ENCODE peak calls at places on chromosomes 13 and 19, in nine cellular contexts. P, C, B, Z, M, O, S, G and U are unnamed samples.

GRCh38 chr19:18647807-18648206 is 11.0 kb downstream of the KLHL26 start:
- DNase-seq in P (no peak), C (no peak), B (no peak), Z (no peak), M (no peak), O (no peak), S (no peak), G (no peak), U (no peak)

GRCh38 chr19:40596608-40597328 is 4.4 kb upstream of the LTBP4 start:
- DNase-seq in P (peak), C (peak), B (peak), Z (peak), M (no peak), O (no peak), S (no peak), G (peak), U (peak)

GRCh38 chr13:77388944-77389616 is 62.2 kb upstream of the MYCBP2 start:
- DNase-seq in P (no peak), C (no peak), B (no peak), Z (no peak), M (no peak), O (no peak), S (no peak), G (no peak), U (no peak)

GRCh38 chr19:8575467-8575997 is 1.7 kb downstream of the MYO1F start:
- DNase-seq in P (peak), C (peak), B (no peak), Z (peak), M (no peak), O (peak), S (peak), G (no peak), U (peak)

GRCh38 chr19:4334929-4335833 is 3.4 kb downstream of the STAP2 start:
- DNase-seq in P (no peak), C (no peak), B (no peak), Z (no peak), M (no peak), O (no peak), S (no peak), G (no peak), U (no peak)

GRCh38 chr13:103101902-103102301 is 35.7 kb upstream of the SLC10A2 start:
- DNase-seq in P (no peak), C (no peak), B (no peak), Z (no peak), M (no peak), O (no peak), S (no peak), G (no peak), U (no peak)

GRCh38 chr19:511101-511841 is 4.0 kb downstream of the TPGS1 start:
- DNase-seq in P (no peak), C (peak), B (no peak), Z (no peak), M (no peak), O (no peak), S (peak), G (no peak), U (peak)

GRCh38 chr19:2011169-2011568 is 4.3 kb downstream of the BTBD2 start:
- DNase-seq in P (no peak), C (no peak), B (no peak), Z (no peak), M (no peak), O (no peak), S (no peak), G (no peak), U (no peak)

GRCh38 chr13:28344163-28344562 is 150.8 kb downstream of the FLT1 start:
- DNase-seq in P (no peak), C (no peak), B (no peak), Z (no peak), M (no peak), O (no peak), S (no peak), G (no peak), U (no peak)

GRCh38 chr19:38877781-38878574 is at the start of gene RINL:
- DNase-seq in P (peak), C (no peak), B (peak), Z (no peak), M (no peak), O (no peak), S (peak), G (no peak), U (no peak)

GRCh38 chr19:40229484-40229883 is 3.0 kb upstream of the CCNP start:
- DNase-seq in P (no peak), C (no peak), B (no peak), Z (peak), M (no peak), O (no peak), S (no peak), G (no peak), U (peak)

GRCh38 chr19:46018729-46019251 is 4.1 kb downstream of the PGLYRP1 start:
- DNase-seq in P (no peak), C (no peak), B (no peak), Z (no peak), M (no peak), O (no peak), S (no peak), G (no peak), U (no peak)

GRCh38 chr19:6238256-6238642 is 41.5 kb downstream of the MLLT1 start:
- DNase-seq in P (no peak), C (peak), B (no peak), Z (no peak), M (no peak), O (no peak), S (no peak), G (no peak), U (no peak)

GRCh38 chr19:7301525-7301924 is 7.3 kb upstream of the INSR start:
- DNase-seq in P (no peak), C (no peak), B (no peak), Z (no peak), M (no peak), O (no peak), S (no peak), G (no peak), U (no peak)

GRCh38 chr19:3250675-3251074 is 26.2 kb downstream of the CELF5 start:
- DNase-seq in P (peak), C (peak), B (no peak), Z (peak), M (no peak), O (no peak), S (no peak), G (no peak), U (no peak)

GRCh38 chr19:44615529-44616247 is 2.3 kb downstream of the IGSF23 start:
- DNase-seq in P (no peak), C (no peak), B (no peak), Z (no peak), M (no peak), O (no peak), S (no peak), G (no peak), U (no peak)

GRCh38 chr13:88739192-88739591 is 1068.0 kb downstream of the SLITRK5 start:
- DNase-seq in P (no peak), C (no peak), B (no peak), Z (no peak), M (no peak), O (no peak), S (no peak), G (no peak), U (no peak)

GRCh38 chr13:53648673-53649072 is 620.1 kb downstream of the OLFM4 start:
- DNase-seq in P (no peak), C (no peak), B (no peak), Z (no peak), M (no peak), O (no peak), S (no peak), G (no peak), U (no peak)

GRCh38 chr13:60511637-60512036 is 114.6 kb downstream of the TDRD3 start:
- DNase-seq in P (peak), C (no peak), B (no peak), Z (no peak), M (no peak), O (no peak), S (no peak), G (no peak), U (no peak)

GRCh38 chr19:54255105-54255775 is 1.8 kb downstream of the LILRB5 start:
- DNase-seq in P (no peak), C (no peak), B (no peak), Z (no peak), M (no peak), O (no peak), S (no peak), G (no peak), U (no peak)
- H3K4me3 ChIP-seq in P (no peak), C (no peak), B (no peak), Z (no peak), M (no peak), O (no peak), S (no peak), G (peak), U (no peak)

DNA sequence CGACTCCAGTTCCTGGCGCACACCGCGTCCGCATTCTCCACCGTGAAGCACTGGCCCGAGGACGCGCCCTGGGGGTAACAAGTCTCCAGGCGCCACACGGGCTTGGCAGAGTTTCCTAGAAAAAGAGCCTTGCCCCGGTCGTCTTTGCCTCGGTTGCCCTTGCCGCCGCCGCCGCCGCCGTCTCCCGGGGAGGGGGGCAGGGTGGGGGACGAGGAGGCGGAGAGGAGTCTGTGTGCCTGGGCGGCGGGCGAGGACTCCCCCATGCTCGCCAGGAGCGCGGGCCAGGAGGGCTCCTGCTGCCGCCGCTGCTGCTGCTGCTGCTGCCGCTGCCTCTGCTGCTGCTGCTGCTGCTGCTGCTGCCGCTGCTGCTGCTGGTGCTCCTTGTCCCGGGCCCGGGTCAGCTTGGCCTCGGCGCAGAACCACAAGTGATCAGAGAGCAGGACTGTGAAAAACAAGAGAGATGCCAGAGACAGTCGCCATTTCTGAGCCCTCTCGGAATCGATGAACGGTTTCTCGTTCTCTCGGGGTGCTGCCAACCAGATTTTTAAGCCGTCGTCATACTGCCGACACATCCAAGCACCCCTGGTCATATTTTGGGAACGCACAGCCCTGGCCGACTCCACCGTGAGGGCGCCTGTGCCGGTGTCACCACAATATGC is 349.2 kb downstream of the LIG4 start:
- DNase-seq in P (peak), C (peak), B (peak), Z (peak), M (peak), O (no peak), S (no peak), G (no peak), U (peak)
- H3K4me3 ChIP-seq in P (peak), C (peak), B (no peak), Z (peak), M (peak), O (peak), S (no peak), G (peak), U (peak)

GRCh38 chr13:80309926-80310325 is 31.0 kb downstream of the SPRY2 start:
- DNase-seq in P (no peak), C (no peak), B (no peak), Z (no peak), M (no peak), O (no peak), S (no peak), G (no peak), U (no peak)

GRCh38 chr13:80306573-80306972 is 34.4 kb downstream of the SPRY2 start:
- DNase-seq in P (no peak), C (no peak), B (no peak), Z (no peak), M (no peak), O (no peak), S (no peak), G (no peak), U (no peak)

GRCh38 chr13:80307401-80307987 is 33.4 kb downstream of the SPRY2 start:
- DNase-seq in P (no peak), C (no peak), B (no peak), Z (no peak), M (no peak), O (no peak), S (no peak), G (no peak), U (no peak)

GRCh38 chr13:80303225-80303811 is 37.6 kb downstream of the SPRY2 start:
- DNase-seq in P (no peak), C (no peak), B (no peak), Z (no peak), M (no peak), O (no peak), S (no peak), G (no peak), U (no peak)

GRCh38 chr13:80305737-80306136 is 35.2 kb downstream of the SPRY2 start:
- DNase-seq in P (no peak), C (no peak), B (no peak), Z (no peak), M (no peak), O (no peak), S (no peak), G (no peak), U (no peak)
- H3K4me3 ChIP-seq in P (no peak), C (no peak), B (no peak), Z (no peak), M (no peak), O (no peak), S (no peak), G (peak), U (no peak)

DNA sequence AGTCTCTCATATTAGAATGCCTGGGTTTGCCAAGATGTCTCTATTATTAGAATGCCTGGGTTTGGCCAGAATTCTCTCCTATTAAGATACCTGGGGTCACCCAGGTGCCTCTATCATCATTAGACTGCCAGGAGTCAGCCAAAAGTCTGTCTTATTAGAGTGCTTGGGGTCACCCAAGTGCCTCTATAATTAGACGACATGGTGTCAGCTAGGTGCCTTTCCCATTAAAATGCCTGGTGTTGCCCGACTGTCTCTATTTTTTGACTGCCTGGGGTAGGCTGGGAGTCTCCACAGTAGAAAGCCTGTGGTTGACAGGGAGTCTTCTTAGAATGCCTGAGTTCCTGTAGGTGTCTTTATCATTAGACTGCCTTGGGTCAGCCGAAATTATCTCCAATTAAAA is 1536.6 kb downstream of the UQCRFS1 start:
- DNase-seq in P (no peak), C (no peak), B (no peak), Z (no peak), M (no peak), O (no peak), S (no peak), G (no peak), U (no peak)
- H3K4me3 ChIP-seq in P (no peak), C (no peak), B (no peak), Z (no peak), M (no peak), O (no peak), S (no peak), G (no peak), U (no peak)

DNA sequence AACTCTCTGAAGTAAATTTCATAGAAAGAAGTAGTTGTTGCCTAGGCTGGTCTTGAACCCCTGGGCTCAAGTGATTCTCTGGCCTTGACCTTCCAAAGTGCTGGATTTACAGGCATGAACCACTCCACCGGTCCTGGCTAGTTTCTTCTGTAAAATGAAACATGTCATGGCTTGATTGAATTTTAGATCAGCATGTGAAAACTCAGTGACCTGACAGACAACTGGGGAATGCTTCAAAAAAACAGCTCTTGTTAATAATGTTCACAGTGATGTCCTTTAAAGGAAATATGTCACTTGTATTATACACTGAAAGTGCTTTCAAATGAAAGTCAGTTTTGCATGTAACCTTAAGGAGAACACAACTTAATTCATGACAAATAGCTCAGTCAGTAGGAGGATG is 118.2 kb downstream of the KLF5 start:
- DNase-seq in P (no peak), C (no peak), B (no peak), Z (no peak), M (no peak), O (no peak), S (no peak), G (no peak), U (no peak)
- H3K4me3 ChIP-seq in P (no peak), C (no peak), B (no peak), Z (no peak), M (no peak), O (no peak), S (no peak), G (no peak), U (no peak)